ENCODE peak calls at places on chromosomes 13 and 19, in nine cellular contexts. N is AG04450, S is tibial nerve, G is IMR-90, V is cardiac muscle cell, F is fibroblast of pulmonary artery, T is AG10803, B is PC-3, O is foreskin fibroblast. C is an unnamed sample.

GRCh38 chr13:99320693-99321481 is 13.7 kb upstream of the GPR183 start:
- DNase-seq in T (peak), G (peak), O (peak), V (no peak), S (no peak), N (peak), F (peak), B (peak), C (no peak)

GRCh38 chr13:67416047-67416925 is 186.2 kb upstream of the PCDH9 start:
- DNase-seq in T (peak), F (peak), V (peak), N (peak), S (no peak), G (peak), B (peak), O (peak), C (no peak)

GRCh38 chr13:110305001-110305400 is 2.0 kb downstream of the COL4A1 start:
- DNase-seq in F (no peak), N (no peak), T (no peak), S (no peak), O (no peak), B (no peak), G (no peak), V (no peak), C (no peak)

GRCh38 chr19:9309974-9310446 is 372 bp upstream of the ZNF699 start:
- DNase-seq in V (peak), G (peak), S (peak), B (peak), O (peak), N (no peak), F (peak), T (peak), C (peak)

GRCh38 chr19:16601378-16602052 is 26.5 kb downstream of the MED26 start:
- DNase-seq in G (no peak), O (no peak), V (no peak), F (no peak), S (no peak), T (no peak), N (no peak), B (no peak), C (no peak)

GRCh38 chr13:29021311-29021710 is 201.2 kb downstream of the MTUS2 start:
- DNase-seq in S (no peak), V (no peak), B (no peak), N (no peak), O (no peak), G (no peak), F (no peak), T (no peak), C (no peak)

GRCh38 chr19:55613396-55613795 is 7.9 kb downstream of the ZNF865 start:
- DNase-seq in S (no peak), G (no peak), B (no peak), N (no peak), F (no peak), V (no peak), T (no peak), O (no peak), C (no peak)

GRCh38 chr13:52786747-52787146 is 47.1 kb upstream of the CNMD start:
- DNase-seq in B (peak), O (no peak), V (no peak), N (no peak), F (no peak), T (no peak), S (no peak), G (no peak), C (peak)

GRCh38 chr19:14475251-14476073 is at the start of gene PTGER1:
- DNase-seq in G (peak), S (no peak), B (peak), F (no peak), T (no peak), N (no peak), V (peak), O (peak), C (no peak)

GRCh38 chr13:33490461-33491327 is 205.1 kb upstream of the STARD13 start:
- DNase-seq in B (no peak), N (no peak), T (peak), G (no peak), O (peak), F (peak), S (no peak), V (no peak), C (peak)

GRCh38 chr19:32750441-32751055 is 31.0 kb downstream of the TDRD12 start:
- DNase-seq in T (no peak), O (no peak), V (no peak), N (no peak), B (no peak), G (no peak), F (no peak), S (no peak), C (no peak)

GRCh38 chr19:39913682-39914333 is 20.6 kb downstream of the FCGBP start:
- DNase-seq in B (no peak), S (no peak), T (no peak), O (no peak), G (no peak), V (no peak), F (no peak), N (no peak), C (no peak)

GRCh38 chr13:113842336-113843062 is 21.4 kb downstream of the GAS6 start:
- DNase-seq in V (peak), F (no peak), O (no peak), S (no peak), T (no peak), G (no peak), N (no peak), B (no peak), C (no peak)

GRCh38 chr19:4456566-4456842 is 1.1 kb downstream of the UBXN6 start:
- DNase-seq in F (peak), O (peak), N (no peak), T (peak), G (peak), B (peak), S (no peak), V (peak), C (no peak)

GRCh38 chr19:16026131-16026530 is 50.2 kb upstream of the TPM4 start:
- DNase-seq in N (no peak), O (no peak), F (no peak), T (no peak), V (no peak), B (no peak), S (no peak), G (no peak), C (no peak)

GRCh38 chr13:73421310-73421912 is 362.6 kb downstream of the KLF5 start:
- DNase-seq in G (peak), S (no peak), V (no peak), T (no peak), N (no peak), O (no peak), F (peak), B (peak), C (no peak)

GRCh38 chr13:102913924-102914628 is 68.2 kb downstream of the ERCC5 start:
- DNase-seq in N (no peak), T (peak), S (no peak), B (peak), V (no peak), F (peak), O (peak), G (peak), C (no peak)

GRCh38 chr19:38556521-38557174 is 61.1 kb downstream of the MAP4K1 start:
- DNase-seq in F (peak), S (no peak), G (no peak), N (no peak), B (no peak), T (peak), V (no peak), O (peak), C (no peak)

GRCh38 chr13:32059511-32059984 is 28.0 kb downstream of the FRY start:
- DNase-seq in O (no peak), T (no peak), S (no peak), B (no peak), V (no peak), F (no peak), N (no peak), G (no peak), C (no peak)

GRCh38 chr19:19133985-19134384 is 4.3 kb downstream of the TMEM161A start:
- DNase-seq in B (no peak), N (no peak), V (no peak), O (no peak), S (no peak), F (no peak), T (no peak), G (no peak), C (no peak)

GRCh38 chr13:27621116-27621365 is 651 bp upstream of the POLR1D start:
- DNase-seq in F (no peak), G (no peak), O (peak), B (no peak), N (no peak), V (no peak), S (no peak), T (no peak), C (no peak)

GRCh38 chr13:93680329-93680728 is 453.7 kb downstream of the GPC6 start:
- DNase-seq in O (no peak), T (no peak), N (no peak), F (no peak), S (no peak), V (no peak), G (no peak), B (no peak), C (no peak)

GRCh38 chr19:6890938-6891337 is 3.6 kb downstream of the ADGRE1 start:
- DNase-seq in T (no peak), B (no peak), F (no peak), V (no peak), S (no peak), N (no peak), G (no peak), O (no peak), C (no peak)

GRCh38 chr13:64371461-64371860 is 2858.7 kb downstream of the PCDH9 start:
- DNase-seq in F (no peak), O (no peak), N (no peak), G (no peak), V (no peak), B (no peak), T (no peak), S (no peak), C (no peak)

GRCh38 chr13:83780201-83780600 is 102.1 kb downstream of the SLITRK1 start:
- DNase-seq in T (peak), F (peak), V (peak), O (peak), S (no peak), N (no peak), G (peak), B (peak), C (no peak)

GRCh38 chr13:21152251-21152899 is 24.0 kb downstream of the SKA3 start:
- DNase-seq in V (no peak), O (no peak), S (no peak), F (no peak), G (no peak), T (no peak), N (no peak), B (no peak), C (no peak)

GRCh38 chr13:109369357-109370052 is 416.9 kb downstream of the IRS2 start:
- DNase-seq in O (no peak), F (no peak), T (no peak), V (no peak), B (no peak), G (no peak), S (no peak), N (no peak), C (peak)

GRCh38 chr19:35557539-35558399 is 5.7 kb downstream of the ATP4A start:
- DNase-seq in T (peak), S (no peak), B (no peak), V (peak), G (peak), F (peak), O (peak), N (no peak), C (peak)

GRCh38 chr13:50531917-50532899 is 311.3 kb downstream of the DLEU7 start:
- DNase-seq in T (peak), N (no peak), F (peak), S (no peak), G (peak), O (peak), V (no peak), B (peak), C (no peak)
- TF ChIP-seq CTCF in T (peak), N (peak), F (peak), S (peak), G (peak), O (peak), V (peak), B (peak), C (peak)

GRCh38 chr19:916645-917322 is 349 bp upstream of the KISS1R start:
- DNase-seq in G (no peak), F (no peak), S (no peak), V (peak), B (no peak), T (no peak), N (no peak), O (no peak), C (no peak)
- H3K4me3 ChIP-seq in G (no peak), F (no peak), S (peak), V (peak), B (no peak), T (no peak), N (peak), O (no peak), C (peak)

DNA sequence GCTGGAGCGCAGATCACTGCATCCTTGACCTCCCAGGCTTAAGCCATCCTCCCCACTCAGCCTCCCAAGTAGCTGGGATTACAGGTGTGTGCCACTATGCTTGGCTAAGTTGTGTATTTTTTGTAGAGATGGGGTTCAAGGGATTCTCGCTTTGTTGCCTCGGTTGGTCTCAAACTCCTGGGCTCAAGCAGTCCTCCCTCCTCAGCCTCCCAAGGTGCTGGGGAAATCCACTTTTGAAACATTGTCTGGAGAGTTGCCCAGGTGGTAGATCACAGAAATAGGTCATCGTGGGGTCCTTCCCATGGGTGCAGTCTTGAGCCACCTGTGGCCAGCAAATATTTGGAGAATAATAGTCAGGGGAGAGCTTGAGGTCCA is 5.2 kb downstream of the LDLR start:
- DNase-seq in S (no peak), F (no peak), T (no peak), B (no peak), V (no peak), N (no peak), G (no peak), O (no peak), C (no peak)
- TF ChIP-seq CTCF in S (no peak), F (no peak), T (no peak), B (no peak), V (no peak), N (no peak), G (no peak), O (no peak), C (no peak)

DNA sequence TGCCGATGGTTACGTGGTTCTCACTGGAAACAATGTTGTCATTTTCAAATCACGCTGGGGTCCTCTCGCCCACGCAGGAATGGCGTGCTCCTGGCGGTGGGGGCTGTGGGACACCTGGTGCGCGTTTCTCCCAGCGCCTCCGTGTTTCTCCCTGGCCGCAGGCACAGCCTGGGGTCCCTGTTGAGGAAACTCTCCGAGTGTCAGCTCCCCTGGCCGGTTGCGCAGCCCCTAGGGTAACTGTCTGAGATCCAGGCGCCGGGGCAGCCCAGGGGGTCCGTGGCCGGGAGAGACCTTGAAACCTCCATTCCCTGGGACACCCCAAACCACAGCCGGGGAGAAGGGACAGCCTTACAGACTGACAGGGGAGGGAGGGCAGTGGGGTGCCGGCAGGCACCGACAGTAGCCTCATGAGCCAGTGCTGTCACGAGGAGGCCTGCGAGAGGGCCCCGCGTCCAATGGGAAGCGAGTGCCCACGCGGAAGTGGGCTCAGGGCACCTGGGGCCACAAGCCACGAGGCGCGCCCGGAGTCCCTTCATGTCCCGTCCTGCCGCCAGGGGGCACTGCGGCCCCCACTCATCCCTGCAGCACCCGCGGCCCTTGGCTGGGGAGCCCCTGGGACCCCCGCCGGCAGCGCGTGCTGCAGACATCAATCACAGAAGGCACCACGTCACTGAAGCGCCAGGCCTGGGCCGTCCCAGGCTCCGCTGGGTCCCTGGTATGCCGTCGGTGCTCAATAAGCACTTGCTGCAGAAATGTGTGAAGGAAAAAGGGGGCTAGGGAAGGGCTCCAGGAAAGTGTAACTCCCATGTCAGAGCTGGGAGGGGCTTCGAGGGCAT is 9.5 kb downstream of the ADAMTSL5 start:
- DNase-seq in B (peak), G (peak), V (peak), O (peak), N (no peak), T (peak), F (peak), S (no peak), C (peak)
- H3K4me3 ChIP-seq in B (no peak), G (no peak), V (no peak), O (peak), N (peak), T (no peak), F (no peak), S (no peak), C (no peak)

GRCh38 chr19:45469835-45470146 is 2.0 kb downstream of the FOSB start:
- DNase-seq in G (no peak), S (peak), B (no peak), N (no peak), V (peak), O (peak), F (no peak), T (no peak), C (peak)

GRCh38 chr19:45468159-45468651 is 409 bp downstream of the FOSB start:
- DNase-seq in O (peak), N (no peak), T (peak), F (no peak), G (no peak), S (no peak), B (no peak), V (peak), C (no peak)

GRCh38 chr19:45468803-45469131 is 971 bp downstream of the FOSB start:
- DNase-seq in O (peak), F (no peak), N (no peak), T (no peak), B (no peak), S (no peak), G (no peak), V (no peak), C (no peak)

GRCh38 chr19:45470147-45471081 is 2.6 kb downstream of the FOSB start:
- DNase-seq in T (peak), F (peak), S (no peak), V (peak), B (peak), O (peak), N (no peak), G (peak), C (no peak)

GRCh38 chr19:45469132-45469834 is 1.5 kb downstream of the FOSB start:
- DNase-seq in G (peak), O (peak), B (peak), T (peak), F (peak), N (peak), V (peak), S (peak), C (peak)
- TF ChIP-seq CTCF in G (no peak), O (no peak), B (no peak), T (no peak), F (no peak), N (no peak), V (no peak), S (peak), C (peak)

DNA sequence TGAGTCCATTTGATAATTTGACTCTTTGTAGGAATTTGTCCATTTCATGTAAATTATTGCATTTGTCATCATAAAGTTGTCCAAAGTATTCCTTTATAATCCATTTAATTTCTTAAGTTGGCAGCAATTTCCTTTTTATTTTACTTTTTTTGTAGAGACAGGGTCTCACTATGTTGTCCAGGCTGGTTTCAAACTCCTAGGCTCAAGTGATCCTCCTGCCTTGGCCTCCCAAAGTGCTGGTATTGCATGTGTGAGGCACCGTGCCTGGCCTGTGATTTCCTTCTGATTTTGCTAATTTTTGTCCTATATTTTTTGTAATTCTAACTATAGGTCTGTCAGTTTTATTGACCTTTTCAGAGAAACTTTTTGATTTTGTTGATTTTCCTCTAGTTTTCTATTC is 84.9 kb downstream of the URI1 start:
- DNase-seq in S (no peak), V (no peak), T (no peak), N (no peak), G (no peak), O (no peak), B (no peak), F (no peak), C (no peak)
- H3K4me3 ChIP-seq in S (no peak), V (no peak), T (no peak), N (no peak), G (no peak), O (no peak), B (no peak), F (no peak), C (no peak)

GRCh38 chr19:41595258-41595889 is 19.4 kb downstream of the CEACAM21 start:
- DNase-seq in T (peak), O (peak), B (peak), N (peak), S (no peak), V (peak), F (peak), G (peak), C (no peak)
- TF ChIP-seq CTCF in T (peak), O (peak), B (peak), N (peak), S (peak), V (peak), F (peak), G (peak), C (peak)

GRCh38 chr13:23160241-23161175 is 20.3 kb upstream of the SGCG start:
- DNase-seq in G (no peak), F (no peak), B (peak), V (peak), S (no peak), T (peak), O (peak), N (no peak), C (no peak)
- H3K4me3 ChIP-seq in G (no peak), F (peak), B (no peak), V (peak), S (peak), T (peak), O (peak), N (no peak), C (peak)

GRCh38 chr19:13001502-13002388 is 6.5 kb downstream of the NFIX start:
- DNase-seq in V (no peak), N (no peak), F (peak), O (peak), G (no peak), S (no peak), T (peak), B (no peak), C (peak)

GRCh38 chr19:13002970-13003540 is 7.8 kb downstream of the NFIX start:
- DNase-seq in N (no peak), S (no peak), T (no peak), F (no peak), V (no peak), O (no peak), G (no peak), B (no peak), C (no peak)

GRCh38 chr19:13004273-13004672 is 9.0 kb downstream of the NFIX start:
- DNase-seq in F (no peak), O (no peak), S (no peak), N (no peak), G (no peak), T (no peak), V (no peak), B (no peak), C (no peak)

GRCh38 chr19:13001166-13001501 is 5.9 kb downstream of the NFIX start:
- DNase-seq in V (no peak), N (no peak), O (no peak), S (no peak), B (no peak), T (no peak), G (no peak), F (no peak), C (no peak)

DNA sequence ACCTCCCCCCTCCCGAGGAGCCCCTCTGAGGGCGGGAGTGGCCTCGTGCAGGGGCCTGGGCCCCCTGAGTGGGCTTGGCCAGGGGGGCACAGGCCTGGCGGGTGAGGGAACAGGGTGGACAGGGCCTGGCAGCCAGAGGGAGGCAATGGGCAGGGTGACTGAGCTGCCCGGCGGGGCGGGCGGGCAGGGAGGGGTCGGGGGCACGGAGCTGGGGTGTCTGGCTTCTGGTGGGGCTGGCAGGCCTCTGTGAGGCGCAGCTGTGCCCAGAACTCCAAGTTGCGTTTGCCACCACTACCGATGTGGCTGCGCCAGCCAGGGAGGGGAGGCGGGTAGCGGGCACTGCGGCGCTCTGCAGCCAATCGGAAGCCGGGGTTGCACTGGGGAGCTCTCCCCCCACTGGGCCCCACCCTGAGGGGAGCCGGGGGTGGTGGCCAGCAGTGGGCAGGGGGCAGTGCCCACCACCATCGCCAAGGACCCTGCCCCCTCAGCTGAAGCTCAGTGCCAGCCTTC is 7.2 kb downstream of the NFIX start:
- DNase-seq in G (no peak), V (no peak), N (no peak), F (no peak), B (no peak), S (no peak), O (peak), T (no peak), C (peak)
- TF ChIP-seq CTCF in G (no peak), V (no peak), N (no peak), F (no peak), B (no peak), S (peak), O (no peak), T (no peak), C (peak)

GRCh38 chr19:49802836-49803528 is 10.1 kb downstream of the FUZ start:
- DNase-seq in O (no peak), T (no peak), V (no peak), F (no peak), S (no peak), B (no peak), G (no peak), N (no peak), C (no peak)
- H3K4me3 ChIP-seq in O (no peak), T (no peak), V (no peak), F (no peak), S (no peak), B (no peak), G (no peak), N (no peak), C (peak)